ENCODE peak calls at places on chromosome 14, in four cellular contexts. C is AG04450, T is thoracic aorta, D is body of pancreas. O is an unnamed sample.

GRCh38 chr14:22337938-22338337 is 251.1 kb downstream of the DAD1 start:
- DNase-seq in C (no peak), T (no peak), D (no peak), O (no peak)

GRCh38 chr14:71478542-71478941 is 453.7 kb upstream of the RGS6 start:
- DNase-seq in C (no peak), T (no peak), D (no peak), O (no peak)

GRCh38 chr14:51862171-51862838 is 1.9 kb downstream of the GNG2 start:
- DNase-seq in C (no peak), T (no peak), D (no peak), O (no peak)

GRCh38 chr14:65226824-65227604 is 124.7 kb upstream of the MAX start:
- DNase-seq in C (no peak), T (no peak), D (peak; percentile 79), O (no peak)

GRCh38 chr14:102917469-102918211 is 4.8 kb upstream of the AMN start:
- DNase-seq in C (no peak), T (no peak), D (no peak), O (no peak)

GRCh38 chr14:53951661-53952265 is 4.9 kb downstream of the BMP4 start:
- DNase-seq in C (no peak), T (no peak), D (no peak), O (no peak)

GRCh38 chr14:75401356-75401755 is 26.5 kb upstream of the JDP2 start:
- DNase-seq in C (no peak), T (no peak), D (no peak), O (no peak)

GRCh38 chr14:77044776-77045569 is 16.5 kb upstream of the IRF2BPL start:
- DNase-seq in C (no peak), T (no peak), D (no peak), O (no peak)

GRCh38 chr14:65927871-65928270 is 515.3 kb downstream of the FUT8 start:
- DNase-seq in C (no peak), T (no peak), D (no peak), O (no peak)

GRCh38 chr14:64673748-64674147 is 30.5 kb upstream of the PLEKHG3 start:
- DNase-seq in C (no peak), T (no peak), D (no peak), O (no peak)

GRCh38 chr14:51828017-51828797 is 32.2 kb upstream of the GNG2 start:
- DNase-seq in C (no peak), T (no peak), D (no peak), O (no peak)

GRCh38 chr14:76376001-76376404 is at the start of gene ESRRB:
- DNase-seq in C (no peak), T (no peak), D (peak; percentile 22), O (no peak)

GRCh38 chr14:67405771-67406170 is 6.2 kb downstream of the PLEK2 start:
- DNase-seq in C (no peak), T (no peak), D (no peak), O (no peak)

GRCh38 chr14:100845341-100845740 is 19.4 kb downstream of the MEG3 start:
- DNase-seq in C (no peak), T (no peak), D (no peak), O (no peak)

GRCh38 chr14:74619672-74620131 is 7.7 kb upstream of the LTBP2 start:
- DNase-seq in C (peak; percentile 97), T (peak; percentile 90), D (peak; percentile 63), O (peak; percentile 88)

GRCh38 chr14:100654814-100655795 is 67.9 kb upstream of the BEGAIN start:
- DNase-seq in C (no peak), T (no peak), D (peak; percentile 68), O (no peak)

GRCh38 chr14:68182492-68182891 is 362.9 kb downstream of the RAD51B start:
- DNase-seq in C (no peak), T (no peak), D (no peak), O (no peak)

GRCh38 chr14:19754172-19754571 is 10.8 kb downstream of the OR4Q3 start:
- DNase-seq in C (no peak), T (no peak), D (no peak), O (no peak)

GRCh38 chr14:26395726-26396125 is 202.1 kb downstream of the NOVA1 start:
- DNase-seq in C (no peak), T (no peak), D (no peak), O (no peak)

GRCh38 chr14:94058674-94059138 is 22.3 kb downstream of the DDX24 start:
- DNase-seq in C (no peak), T (no peak), D (peak; percentile 66), O (no peak)

GRCh38 chr14:95527392-95528002 is 7.4 kb upstream of the GLRX5 start:
- DNase-seq in C (no peak), T (no peak), D (peak; percentile 50), O (no peak)

GRCh38 chr14:47300801-47301200 is 374.6 kb downstream of the MDGA2 start:
- DNase-seq in C (no peak), T (no peak), D (no peak), O (no peak)

GRCh38 chr14:86683525-86683924 is 1153.6 kb downstream of the FLRT2 start:
- DNase-seq in C (no peak), T (no peak), D (no peak), O (no peak)

GRCh38 chr14:61470954-61471279 is 149.5 kb downstream of the PRKCH start:
- DNase-seq in C (no peak), T (no peak), D (no peak), O (no peak)

GRCh38 chr14:55803506-55804197 is 223.6 kb downstream of the KTN1 start:
- DNase-seq in C (no peak), T (no peak), D (no peak), O (no peak)

GRCh38 chr14:78985668-78986073 is 815.5 kb downstream of the NRXN3 start:
- DNase-seq in C (no peak), T (no peak), D (no peak), O (no peak)

GRCh38 chr14:104515811-104516780 is 63.5 kb upstream of the C14orf180 start:
- DNase-seq in C (no peak), T (no peak), D (no peak), O (peak; percentile 10)

GRCh38 chr14:35687335-35687939 is 121.7 kb downstream of the RALGAPA1 start:
- DNase-seq in C (peak; percentile 27), T (no peak), D (peak; percentile 23), O (no peak)

GRCh38 chr14:67533754-67534085 is 630 bp downstream of the PLEKHH1 start:
- DNase-seq in C (no peak), T (no peak), D (peak; percentile 51), O (no peak)

GRCh38 chr14:36661506-36662257 is at the start of gene PAX9:
- DNase-seq in C (no peak), T (no peak), D (peak; percentile 83), O (peak; percentile 76)

GRCh38 chr14:21714318-21714929 is 40.8 kb upstream of the OR4E1 start:
- DNase-seq in C (no peak), T (no peak), D (no peak), O (no peak)

DNA sequence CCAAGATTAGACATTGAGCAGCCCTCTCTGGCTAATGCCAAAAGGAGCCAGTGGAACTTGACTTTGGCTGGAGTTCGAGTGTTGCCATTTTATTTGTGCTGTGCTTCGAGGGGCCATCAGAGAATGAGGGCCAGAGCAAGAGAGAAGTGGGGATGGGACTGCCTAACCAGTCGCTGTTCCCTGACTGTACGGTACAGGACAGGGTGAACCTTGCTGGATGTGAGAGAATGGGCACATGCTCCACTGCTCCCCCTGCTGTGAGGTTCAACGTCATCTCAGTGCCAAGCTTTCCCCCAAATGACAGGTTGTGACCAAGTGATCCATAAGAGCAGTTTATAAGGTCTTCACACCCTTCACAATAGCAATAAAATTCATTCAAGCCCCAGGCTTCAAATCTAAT is 55.1 kb upstream of the BCL11B start:
- DNase-seq in C (no peak), T (no peak), D (no peak), O (no peak)
- TF ChIP-seq CTCF in C (no peak), T (no peak), D (no peak), O (no peak)

GRCh38 chr14:59188461-59189280 is at the start of gene DAAM1:
- DNase-seq in C (peak; percentile 95), T (peak; percentile 94), D (peak; percentile 99), O (peak; percentile 99)

GRCh38 chr14:59187802-59188460 is 536 bp upstream of the DAAM1 start:
- DNase-seq in C (no peak), T (no peak), D (peak; percentile 22), O (no peak)

GRCh38 chr14:59189822-59190368 is 1.4 kb downstream of the DAAM1 start:
- DNase-seq in C (peak; percentile 78), T (peak; percentile 72), D (peak; percentile 93), O (peak; percentile 81)

GRCh38 chr14:59189281-59189821 is 884 bp downstream of the DAAM1 start:
- DNase-seq in C (no peak), T (no peak), D (peak; percentile 26), O (peak; percentile 52)

GRCh38 chr14:59190372-59190771 is 1.9 kb downstream of the DAAM1 start:
- DNase-seq in C (no peak), T (no peak), D (peak; percentile 22), O (no peak)
- TF ChIP-seq CTCF in C (peak; percentile 16), T (no peak), D (no peak), O (no peak)

DNA sequence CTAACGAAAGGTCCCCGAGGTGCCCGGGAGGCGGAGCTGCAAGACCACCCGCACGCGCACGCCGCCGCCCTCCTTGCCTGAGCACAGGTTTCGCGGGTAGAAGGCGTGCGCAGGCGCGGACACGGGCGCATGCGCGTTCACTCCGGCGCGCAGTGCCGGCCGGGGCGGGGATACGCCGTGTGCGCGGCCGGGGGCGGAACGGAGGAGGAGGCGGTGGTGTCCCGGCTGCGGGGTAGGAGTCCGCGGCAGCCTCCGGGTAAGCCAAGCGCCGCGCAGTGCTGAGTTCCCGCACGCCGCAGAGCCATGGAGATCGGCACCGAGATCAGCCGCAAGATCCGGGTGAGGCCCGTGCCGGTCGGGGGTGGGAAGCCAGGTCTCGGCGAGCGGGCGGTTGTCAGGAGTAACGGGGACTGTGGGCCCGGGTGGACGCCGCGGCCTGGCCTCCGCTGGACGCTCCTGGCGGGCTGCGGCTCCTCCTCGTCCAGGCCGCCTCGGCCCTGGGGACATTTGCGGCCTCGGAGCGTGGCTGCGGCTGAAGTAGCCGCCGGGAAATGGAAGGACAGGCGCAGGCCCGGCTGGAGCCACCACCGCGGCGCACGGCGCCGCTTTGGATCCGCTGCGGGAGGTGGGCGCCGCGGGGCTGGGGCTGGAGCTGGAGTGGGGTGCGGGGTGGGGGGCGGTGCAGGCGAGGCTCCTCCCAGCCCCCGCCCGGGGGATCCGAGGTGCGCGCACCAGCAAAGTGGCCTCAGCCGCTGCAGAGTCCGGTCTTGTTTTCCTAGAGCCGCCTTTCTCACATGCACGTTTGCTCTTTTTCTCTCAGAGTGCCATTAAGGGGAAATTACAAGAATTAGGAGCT is at the start of gene ZC3H14:
- DNase-seq in C (peak; percentile 52), T (no peak), D (peak; percentile 86), O (peak; percentile 57)
- TF ChIP-seq CTCF in C (no peak), T (no peak), D (no peak), O (no peak)

DNA sequence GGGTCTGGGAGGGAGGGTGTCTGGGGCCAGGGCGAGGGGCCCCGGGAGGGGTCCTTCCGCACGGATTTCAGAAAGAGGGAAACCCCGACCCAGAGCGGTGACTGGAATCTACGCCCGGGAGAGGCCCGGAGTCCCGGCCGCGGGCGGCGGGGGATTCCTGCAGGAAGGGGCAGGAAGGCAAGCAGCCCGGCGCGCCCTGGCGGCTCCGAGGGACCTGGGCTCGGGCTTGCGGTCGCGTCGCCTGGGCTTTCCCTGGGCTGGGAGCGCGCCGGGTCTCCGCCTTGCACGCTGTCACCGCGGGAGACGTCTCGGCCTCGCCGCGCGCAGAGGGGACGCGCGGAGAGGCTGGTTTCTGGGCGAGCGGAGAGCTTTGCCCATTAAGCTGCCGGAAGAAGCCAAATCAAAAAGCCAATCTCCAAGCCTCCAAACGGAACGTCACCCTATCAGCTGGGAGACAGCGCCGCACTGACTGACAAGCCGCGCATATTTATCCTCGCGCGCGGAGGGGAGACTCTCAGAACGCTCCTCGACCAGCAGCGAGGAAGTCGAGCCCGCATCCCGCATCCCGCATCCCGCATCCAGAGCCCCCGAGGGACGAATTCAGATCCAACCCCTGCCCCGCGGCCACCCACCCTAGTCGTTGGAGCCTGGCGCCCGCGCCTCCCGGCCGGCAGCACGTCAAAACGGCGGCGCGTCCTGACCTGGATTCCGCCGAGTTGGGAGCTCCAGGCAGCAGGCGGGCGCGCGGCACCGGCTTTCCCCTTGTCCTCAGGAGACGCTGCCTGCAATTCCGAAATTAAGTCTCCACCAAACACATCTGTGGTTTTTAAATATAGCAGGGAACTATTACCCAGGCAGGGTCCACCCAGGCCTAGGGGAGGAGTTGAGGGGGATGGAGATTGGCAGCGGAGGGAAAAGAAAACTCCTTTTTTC is at the start of gene SLC8A3:
- DNase-seq in C (no peak), T (no peak), D (peak; percentile 36), O (no peak)
- TF ChIP-seq CTCF in C (no peak), T (no peak), D (no peak), O (no peak)

O was measured in breast epithelium.